ENCODE peak calls at places on chromosomes 6 and 20, in five cellular contexts. One of them, this sample, is unnamed.
A peak's percentile ranks its signal among the peaks of the same experiment; 100 is the strongest.

GRCh38 chr20:61647741-61648140 is 395.7 kb downstream of the CDH4 start:
- DNase-seq in NCI-H1092 treated with DMSO at 0.1 percent for 48 hours: no peak
- DNase-seq in endothelial cell: no peak
- DNase-seq in stimulated activated CD4-positive, alpha-beta T cell treated with anti-CD3 and anti-CD28 coated beads, Interleukin-1b, Interleukin-23, amount 100 ng/mL, for 48 hours: no peak
- DNase-seq in fibroblast of the aortic adventitia: no peak
- DNase-seq in this sample: no peak

GRCh38 chr6:18221288-18221615 is 43.1 kb downstream of the DEK start:
- DNase-seq in NCI-H1092 treated with DMSO at 0.1 percent for 48 hours: no peak
- DNase-seq in endothelial cell: no peak
- DNase-seq in stimulated activated CD4-positive, alpha-beta T cell treated with anti-CD3 and anti-CD28 coated beads, Interleukin-1b, Interleukin-23, amount 100 ng/mL, for 48 hours: no peak
- DNase-seq in fibroblast of the aortic adventitia: no peak
- DNase-seq in this sample: no peak

GRCh38 chr20:13611726-13612125 is 27.0 kb downstream of the TASP1 start:
- DNase-seq in NCI-H1092 treated with DMSO at 0.1 percent for 48 hours: no peak
- DNase-seq in endothelial cell: no peak
- DNase-seq in stimulated activated CD4-positive, alpha-beta T cell treated with anti-CD3 and anti-CD28 coated beads, Interleukin-1b, Interleukin-23, amount 100 ng/mL, for 48 hours: no peak
- DNase-seq in fibroblast of the aortic adventitia: no peak
- DNase-seq in this sample: no peak

GRCh38 chr20:31689141-31689540 is 33.5 kb downstream of the BCL2L1 start:
- DNase-seq in NCI-H1092 treated with DMSO at 0.1 percent for 48 hours: no peak
- DNase-seq in endothelial cell: no peak
- DNase-seq in stimulated activated CD4-positive, alpha-beta T cell treated with anti-CD3 and anti-CD28 coated beads, Interleukin-1b, Interleukin-23, amount 100 ng/mL, for 48 hours: no peak
- DNase-seq in fibroblast of the aortic adventitia: no peak
- DNase-seq in this sample: no peak

GRCh38 chr20:18443841-18444240 is 23.0 kb downstream of the DZANK1 start:
- DNase-seq in NCI-H1092 treated with DMSO at 0.1 percent for 48 hours: peak; percentile 12
- DNase-seq in endothelial cell: no peak
- DNase-seq in stimulated activated CD4-positive, alpha-beta T cell treated with anti-CD3 and anti-CD28 coated beads, Interleukin-1b, Interleukin-23, amount 100 ng/mL, for 48 hours: no peak
- DNase-seq in fibroblast of the aortic adventitia: peak; percentile 33
- DNase-seq in this sample: no peak

GRCh38 chr20:1524004-1524403 is 32.8 kb upstream of the SIRPB2 start:
- DNase-seq in NCI-H1092 treated with DMSO at 0.1 percent for 48 hours: no peak
- DNase-seq in endothelial cell: no peak
- DNase-seq in stimulated activated CD4-positive, alpha-beta T cell treated with anti-CD3 and anti-CD28 coated beads, Interleukin-1b, Interleukin-23, amount 100 ng/mL, for 48 hours: no peak
- DNase-seq in fibroblast of the aortic adventitia: no peak
- DNase-seq in this sample: no peak

GRCh38 chr20:2879148-2879547 is 5.9 kb downstream of the PTPRA start:
- DNase-seq in NCI-H1092 treated with DMSO at 0.1 percent for 48 hours: no peak
- DNase-seq in endothelial cell: no peak
- DNase-seq in stimulated activated CD4-positive, alpha-beta T cell treated with anti-CD3 and anti-CD28 coated beads, Interleukin-1b, Interleukin-23, amount 100 ng/mL, for 48 hours: no peak
- DNase-seq in fibroblast of the aortic adventitia: peak; percentile 90
- DNase-seq in this sample: no peak

GRCh38 chr20:37347347-37347823 is 1.4 kb downstream of the SRC start:
- DNase-seq in NCI-H1092 treated with DMSO at 0.1 percent for 48 hours: no peak
- DNase-seq in endothelial cell: no peak
- DNase-seq in stimulated activated CD4-positive, alpha-beta T cell treated with anti-CD3 and anti-CD28 coated beads, Interleukin-1b, Interleukin-23, amount 100 ng/mL, for 48 hours: no peak
- DNase-seq in fibroblast of the aortic adventitia: no peak
- DNase-seq in this sample: no peak

GRCh38 chr6:148700713-148701392 is 46.0 kb upstream of the UST start:
- DNase-seq in NCI-H1092 treated with DMSO at 0.1 percent for 48 hours: peak; percentile 36
- DNase-seq in endothelial cell: no peak
- DNase-seq in stimulated activated CD4-positive, alpha-beta T cell treated with anti-CD3 and anti-CD28 coated beads, Interleukin-1b, Interleukin-23, amount 100 ng/mL, for 48 hours: no peak
- DNase-seq in fibroblast of the aortic adventitia: peak; percentile 78
- DNase-seq in this sample: no peak

GRCh38 chr20:47529840-47530239 is 28.2 kb downstream of the NCOA3 start:
- DNase-seq in NCI-H1092 treated with DMSO at 0.1 percent for 48 hours: no peak
- DNase-seq in endothelial cell: no peak
- DNase-seq in stimulated activated CD4-positive, alpha-beta T cell treated with anti-CD3 and anti-CD28 coated beads, Interleukin-1b, Interleukin-23, amount 100 ng/mL, for 48 hours: no peak
- DNase-seq in fibroblast of the aortic adventitia: peak; percentile 59
- DNase-seq in this sample: no peak

GRCh38 chr6:166029506-166029905 is 138.1 kb downstream of the TBXT start:
- DNase-seq in NCI-H1092 treated with DMSO at 0.1 percent for 48 hours: no peak
- DNase-seq in endothelial cell: no peak
- DNase-seq in stimulated activated CD4-positive, alpha-beta T cell treated with anti-CD3 and anti-CD28 coated beads, Interleukin-1b, Interleukin-23, amount 100 ng/mL, for 48 hours: no peak
- DNase-seq in fibroblast of the aortic adventitia: no peak
- DNase-seq in this sample: no peak

GRCh38 chr6:3284436-3284876 is 25.7 kb downstream of the PSMG4 start:
- DNase-seq in NCI-H1092 treated with DMSO at 0.1 percent for 48 hours: peak; percentile 37
- DNase-seq in endothelial cell: no peak
- DNase-seq in stimulated activated CD4-positive, alpha-beta T cell treated with anti-CD3 and anti-CD28 coated beads, Interleukin-1b, Interleukin-23, amount 100 ng/mL, for 48 hours: no peak
- DNase-seq in fibroblast of the aortic adventitia: no peak
- DNase-seq in this sample: no peak

GRCh38 chr6:160137989-160138835 is 16.6 kb downstream of the SLC22A1 start:
- DNase-seq in NCI-H1092 treated with DMSO at 0.1 percent for 48 hours: peak; percentile 71
- DNase-seq in endothelial cell: peak; percentile 61
- DNase-seq in stimulated activated CD4-positive, alpha-beta T cell treated with anti-CD3 and anti-CD28 coated beads, Interleukin-1b, Interleukin-23, amount 100 ng/mL, for 48 hours: peak; percentile 73
- DNase-seq in fibroblast of the aortic adventitia: peak; percentile 80
- DNase-seq in this sample: peak; percentile 57

GRCh38 chr6:161443868-161444267 is 170.0 kb upstream of the AGPAT4 start:
- DNase-seq in NCI-H1092 treated with DMSO at 0.1 percent for 48 hours: no peak
- DNase-seq in endothelial cell: no peak
- DNase-seq in stimulated activated CD4-positive, alpha-beta T cell treated with anti-CD3 and anti-CD28 coated beads, Interleukin-1b, Interleukin-23, amount 100 ng/mL, for 48 hours: no peak
- DNase-seq in fibroblast of the aortic adventitia: peak; percentile 30
- DNase-seq in this sample: no peak

GRCh38 chr6:168418151-168418551 is 22.8 kb upstream of the SMOC2 start:
- DNase-seq in NCI-H1092 treated with DMSO at 0.1 percent for 48 hours: peak; percentile 80
- DNase-seq in endothelial cell: no peak
- DNase-seq in stimulated activated CD4-positive, alpha-beta T cell treated with anti-CD3 and anti-CD28 coated beads, Interleukin-1b, Interleukin-23, amount 100 ng/mL, for 48 hours: no peak
- DNase-seq in fibroblast of the aortic adventitia: no peak
- DNase-seq in this sample: no peak

GRCh38 chr6:3229566-3230274 is 2.3 kb upstream of the TUBB2B start:
- DNase-seq in NCI-H1092 treated with DMSO at 0.1 percent for 48 hours: peak; percentile 58
- DNase-seq in endothelial cell: peak; percentile 33
- DNase-seq in stimulated activated CD4-positive, alpha-beta T cell treated with anti-CD3 and anti-CD28 coated beads, Interleukin-1b, Interleukin-23, amount 100 ng/mL, for 48 hours: peak; percentile 21
- DNase-seq in fibroblast of the aortic adventitia: peak; percentile 19
- DNase-seq in this sample: no peak

GRCh38 chr6:90072501-90072900 is 178.2 kb downstream of the GJA10 start:
- DNase-seq in NCI-H1092 treated with DMSO at 0.1 percent for 48 hours: no peak
- DNase-seq in endothelial cell: no peak
- DNase-seq in stimulated activated CD4-positive, alpha-beta T cell treated with anti-CD3 and anti-CD28 coated beads, Interleukin-1b, Interleukin-23, amount 100 ng/mL, for 48 hours: no peak
- DNase-seq in fibroblast of the aortic adventitia: no peak
- DNase-seq in this sample: no peak

GRCh38 chr20:9262653-9263194 is 193.8 kb downstream of the PLCB4 start:
- DNase-seq in NCI-H1092 treated with DMSO at 0.1 percent for 48 hours: no peak
- DNase-seq in endothelial cell: no peak
- DNase-seq in stimulated activated CD4-positive, alpha-beta T cell treated with anti-CD3 and anti-CD28 coated beads, Interleukin-1b, Interleukin-23, amount 100 ng/mL, for 48 hours: no peak
- DNase-seq in fibroblast of the aortic adventitia: no peak
- DNase-seq in this sample: no peak

GRCh38 chr6:10682319-10682988 is 12.0 kb downstream of the C6orf52 start:
- DNase-seq in NCI-H1092 treated with DMSO at 0.1 percent for 48 hours: no peak
- DNase-seq in endothelial cell: no peak
- DNase-seq in stimulated activated CD4-positive, alpha-beta T cell treated with anti-CD3 and anti-CD28 coated beads, Interleukin-1b, Interleukin-23, amount 100 ng/mL, for 48 hours: no peak
- DNase-seq in fibroblast of the aortic adventitia: no peak
- DNase-seq in this sample: no peak